ENCODE peak calls at places on chromosomes 2 and 18, in nine cellular contexts. T is hepatocyte, E is pancreas, S is PC-3, Q is IMR-90, V is psoas muscle, D is neural progenitor cell, G is fibroblast of lung, B is thyroid gland. O is an unnamed sample.

GRCh38 chr2:105643405-105644173 is 101.1 kb upstream of the NCK2 start:
- DNase-seq in T (no peak), E (no peak), S (peak; percentile 11), Q (no peak), V (no peak), D (no peak), G (no peak), B (no peak), O (no peak)

GRCh38 chr2:161128885-161129284 is 31.3 kb upstream of the TANK start:
- DNase-seq in T (no peak), E (no peak), S (peak; percentile 29), Q (no peak), V (no peak), D (no peak), G (peak; percentile 51), B (no peak), O (no peak)

GRCh38 chr2:160365691-160366367 is 127.8 kb downstream of the RBMS1 start:
- DNase-seq in T (peak; percentile 38), E (no peak), S (no peak), Q (no peak), V (peak; percentile 93), D (no peak), G (peak; percentile 37), B (no peak), O (no peak)

GRCh38 chr2:64543006-64543697 is 19.0 kb downstream of the AFTPH start:
- DNase-seq in T (no peak), E (no peak), S (peak; percentile 87), Q (peak; percentile 45), V (no peak), D (no peak), G (no peak), B (no peak), O (no peak)

GRCh38 chr2:133841905-133842304 is 273.6 kb upstream of the NCKAP5 start:
- DNase-seq in T (no peak), E (no peak), S (peak; percentile 97), Q (peak; percentile 99), V (no peak), D (no peak), G (peak; percentile 98), B (no peak), O (no peak)

GRCh38 chr2:44103643-44104038 is 65.0 kb upstream of the PPM1B start:
- DNase-seq in T (no peak), E (no peak), S (no peak), Q (no peak), V (no peak), D (no peak), G (no peak), B (no peak), O (no peak)

GRCh38 chr2:127122351-127123027 is 15.5 kb upstream of the BIN1 start:
- DNase-seq in T (no peak), E (no peak), S (no peak), Q (no peak), V (no peak), D (no peak), G (no peak), B (no peak), O (no peak)

GRCh38 chr18:7566587-7567486 is at the start of gene PTPRM:
- DNase-seq in T (peak; percentile 94), E (peak; percentile 80), S (peak; percentile 88), Q (peak; percentile 78), V (peak; percentile 97), D (peak; percentile 94), G (peak; percentile 76), B (peak; percentile 88), O (peak; percentile 64)

GRCh38 chr2:223944166-223944703 is 900 bp downstream of the WDFY1 start:
- DNase-seq in T (peak; percentile 60), E (peak; percentile 45), S (peak; percentile 44), Q (no peak), V (peak; percentile 59), D (peak; percentile 71), G (peak; percentile 35), B (peak; percentile 52), O (no peak)

GRCh38 chr2:110877031-110877827 is 144.9 kb downstream of the ACOXL start:
- DNase-seq in T (no peak), E (no peak), S (no peak), Q (no peak), V (no peak), D (no peak), G (no peak), B (no peak), O (no peak)

GRCh38 chr2:166984797-166985196 is 96.5 kb downstream of the XIRP2 start:
- DNase-seq in T (no peak), E (no peak), S (peak; percentile 89), Q (peak; percentile 70), V (no peak), D (no peak), G (peak; percentile 25), B (no peak), O (no peak)

GRCh38 chr2:84817239-84817655 is 63.6 kb downstream of the TRABD2A start:
- DNase-seq in T (no peak), E (no peak), S (no peak), Q (no peak), V (no peak), D (no peak), G (no peak), B (no peak), O (no peak)

GRCh38 chr18:35122586-35123224 is 81.5 kb downstream of the MAPRE2 start:
- DNase-seq in T (peak; percentile 23), E (no peak), S (no peak), Q (no peak), V (peak; percentile 77), D (peak; percentile 66), G (peak; percentile 2), B (no peak), O (no peak)

GRCh38 chr2:71609958-71610357 is 156.6 kb downstream of the DYSF start:
- DNase-seq in T (peak; percentile 49), E (no peak), S (peak; percentile 77), Q (peak; percentile 54), V (no peak), D (no peak), G (peak; percentile 32), B (no peak), O (no peak)

GRCh38 chr2:227884511-227884947 is 13.1 kb downstream of the DAW1 start:
- DNase-seq in T (peak; percentile 78), E (peak; percentile 54), S (peak; percentile 79), Q (peak; percentile 72), V (peak; percentile 67), D (peak; percentile 82), G (peak; percentile 58), B (peak; percentile 73), O (peak; percentile 78)

GRCh38 chr2:105573490-105573889 is 171.2 kb upstream of the NCK2 start:
- DNase-seq in T (no peak), E (no peak), S (no peak), Q (no peak), V (no peak), D (no peak), G (no peak), B (no peak), O (no peak)

GRCh38 chr18:59988098-59988706 is 88.4 kb downstream of the PMAIP1 start:
- DNase-seq in T (peak; percentile 55), E (no peak), S (peak; percentile 69), Q (peak; percentile 74), V (peak; percentile 46), D (peak; percentile 49), G (peak; percentile 58), B (peak; percentile 39), O (no peak)

GRCh38 chr2:176149484-176150337 is 1.6 kb upstream of the HOXD4 start:
- DNase-seq in T (no peak), E (no peak), S (no peak), Q (no peak), V (no peak), D (no peak), G (no peak), B (no peak), O (no peak)

GRCh38 chr2:136116813-136117390 is 1.0 kb downstream of the CXCR4 start:
- DNase-seq in T (peak; percentile 34), E (peak; percentile 41), S (no peak), Q (no peak), V (peak; percentile 57), D (peak; percentile 51), G (no peak), B (peak; percentile 35), O (no peak)

DNA sequence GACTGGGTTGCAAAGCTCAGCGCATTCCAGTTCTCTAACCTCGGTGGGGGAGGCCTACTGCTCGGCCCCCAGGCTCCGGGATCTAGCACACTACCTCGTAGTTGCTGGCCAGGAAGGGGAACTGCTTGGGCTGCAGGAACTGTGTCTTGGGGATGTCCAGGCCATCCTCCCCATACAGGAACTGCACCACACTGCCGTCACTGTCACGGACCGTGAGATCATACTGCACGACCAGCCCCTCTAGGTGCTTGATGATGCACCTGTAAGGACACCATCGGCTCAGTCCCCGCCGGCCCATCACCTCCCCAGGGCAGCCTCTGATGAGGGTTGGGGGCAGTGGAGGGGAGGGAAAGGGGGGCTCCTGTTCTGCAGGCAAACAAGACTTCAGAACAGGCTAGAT is 61.6 kb downstream of the POLR1A start:
- DNase-seq in T (no peak), E (peak; percentile 12), S (no peak), Q (no peak), V (no peak), D (no peak), G (no peak), B (no peak), O (peak; percentile 49)
- H3K36me3 ChIP-seq in T (no peaks in the 10 kb centered on the region), E (no peaks in the 10 kb centered on the region), S (peaks cover 80% of the 10 kb centered on the region), Q (peaks cover 78% of the 10 kb centered on the region), V (peaks cover 29% of the 10 kb centered on the region), D (peaks cover 3% of the 10 kb centered on the region), G (peaks cover 27% of the 10 kb centered on the region), B (no peaks in the 10 kb centered on the region), O (peaks cover 50% of the 10 kb centered on the region)

DNA sequence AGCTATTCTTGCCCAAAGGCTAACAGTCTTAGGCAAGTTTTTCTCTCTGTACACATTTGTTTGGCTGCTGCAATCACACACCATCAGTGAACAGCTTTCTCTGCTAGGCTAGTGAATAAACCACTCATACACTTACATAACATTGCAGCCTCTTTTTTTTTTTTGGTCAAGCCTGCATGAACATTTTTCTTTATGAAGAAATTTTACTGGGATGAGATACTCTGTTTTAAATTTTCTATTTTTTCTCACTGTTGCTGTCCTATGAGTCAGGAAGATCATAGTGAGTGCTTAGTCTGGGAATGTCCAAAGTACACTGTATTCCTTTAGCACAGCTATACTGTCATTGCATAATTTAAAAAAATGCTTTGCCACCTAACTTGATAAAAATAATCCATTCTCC is 58.5 kb downstream of the ROCK1 start:
- DNase-seq in T (peak; percentile 39), E (no peak), S (peak; percentile 16), Q (peak; percentile 90), V (no peak), D (no peak), G (peak; percentile 90), B (no peak), O (no peak)
- H3K4me1 ChIP-seq in T (no peaks in the 10 kb centered on the region), E (peaks cover 5% of the 10 kb centered on the region), S (no peaks in the 10 kb centered on the region), Q (peaks cover 10% of the 10 kb centered on the region), V (peaks cover 34% of the 10 kb centered on the region), D (no peaks in the 10 kb centered on the region), G (peaks cover 6% of the 10 kb centered on the region), B (peaks cover 24% of the 10 kb centered on the region), O (peaks cover 13% of the 10 kb centered on the region)

GRCh38 chr2:113406114-113406513 is 31.4 kb upstream of the ZNG1B start:
- DNase-seq in T (peak; percentile 25), E (no peak), S (no peak), Q (no peak), V (no peak), D (peak; percentile 34), G (no peak), B (no peak), O (no peak)

GRCh38 chr2:113407446-113408099 is 29.9 kb upstream of the ZNG1B start:
- DNase-seq in T (peak; percentile 38), E (no peak), S (peak; percentile 82), Q (peak; percentile 13), V (no peak), D (no peak), G (peak; percentile 18), B (no peak), O (no peak)
- TF ChIP-seq CTCF in T (no peak), E (no peak), S (peak; percentile 72), Q (peak; percentile 16), V (no peak), D (peak; percentile 27), G (no peak), B (no peak), O (no peak)

GRCh38 chr2:217837001-217837491 is 165.7 kb downstream of the TNS1 start:
- DNase-seq in T (peak; percentile 51), E (no peak), S (peak; percentile 10), Q (no peak), V (peak; percentile 96), D (peak; percentile 61), G (peak; percentile 49), B (peak; percentile 94), O (no peak)
- H3K36me3 ChIP-seq in T (no peaks in the 10 kb centered on the region), E (no peaks in the 10 kb centered on the region), S (no peaks in the 10 kb centered on the region), Q (peaks cover 39% of the 10 kb centered on the region), V (no peaks in the 10 kb centered on the region), D (no peaks in the 10 kb centered on the region), G (peaks cover 16% of the 10 kb centered on the region), B (peaks cover 35% of the 10 kb centered on the region), O (peaks cover 94% of the 10 kb centered on the region)